ENCODE peak calls at places on chromosomes 7 and 10, in six cellular contexts. V is psoas muscle, B is IMR-90, T is H1, Z is SJSA1, Q is astrocyte. A is an unnamed sample.

GRCh38 chr7:22565315-22565811 is 65.4 kb upstream of the STEAP1B start:
- DNase-seq in T (no peak), B (peak; percentile 74), V (no peak), Q (peak; percentile 93), Z (peak; percentile 66), A (no peak)

GRCh38 chr7:46847126-46847525 is 734.8 kb downstream of the TNS3 start:
- DNase-seq in Q (peak; percentile 38), Z (no peak), T (no peak), B (peak; percentile 26), V (no peak), A (no peak)

GRCh38 chr10:1022413-1022812 is 3.2 kb downstream of the IDI2 start:
- DNase-seq in Q (no peak), V (peak; percentile 70), Z (no peak), T (no peak), B (no peak), A (no peak)

GRCh38 chr7:19213746-19214145 is 68.5 kb upstream of the FERD3L start:
- DNase-seq in V (no peak), Q (peak; percentile 19), B (no peak), Z (no peak), T (no peak), A (no peak)

GRCh38 chr7:105141068-105141467 is 127.1 kb downstream of the KMT2E start:
- DNase-seq in Q (peak; percentile 67), T (peak; percentile 33), V (no peak), Z (peak; percentile 12), B (peak; percentile 54), A (no peak)

GRCh38 chr7:13057462-13058200 is 370.2 kb downstream of the ARL4A start:
- DNase-seq in V (no peak), Z (no peak), B (no peak), Q (no peak), T (no peak), A (no peak)

GRCh38 chr7:33776791-33777190 is 128.5 kb upstream of the BMPER start:
- DNase-seq in B (peak; percentile 71), Q (peak; percentile 32), Z (no peak), T (no peak), V (no peak), A (no peak)

GRCh38 chr10:114322344-114322743 is 82.0 kb downstream of the AFAP1L2 start:
- DNase-seq in V (no peak), Z (no peak), T (no peak), Q (peak; percentile 46), B (peak; percentile 10), A (no peak)

GRCh38 chr7:98495523-98495922 is 94.6 kb upstream of the BAIAP2L1 start:
- DNase-seq in B (no peak), Q (no peak), V (no peak), T (no peak), Z (no peak), A (no peak)

GRCh38 chr10:12430406-12430982 is 81.1 kb downstream of the CAMK1D start:
- DNase-seq in B (no peak), V (no peak), Z (no peak), T (no peak), Q (no peak), A (no peak)

GRCh38 chr7:35697414-35698175 is 2.7 kb upstream of the HERPUD2 start:
- DNase-seq in B (peak; percentile 71), Q (peak; percentile 54), V (no peak), Z (peak; percentile 38), T (no peak), A (no peak)

GRCh38 chr10:104318810-104319684 is 19.2 kb downstream of the ITPRIP start:
- DNase-seq in V (peak; percentile 58), Q (no peak), T (no peak), B (peak; percentile 73), Z (no peak), A (no peak)
- H3K4me1 ChIP-seq in V (peaks cover 54% of the 10 kb centered on the region), Q (peaks cover 31% of the 10 kb centered on the region), T (peaks cover 29% of the 10 kb centered on the region), B (peaks cover 41% of the 10 kb centered on the region), Z (no peaks in the 10 kb centered on the region), A (peaks cover 64% of the 10 kb centered on the region)

GRCh38 chr10:99785646-99786045 is 3.2 kb downstream of the ABCC2 start:
- DNase-seq in V (no peak), Q (no peak), B (no peak), Z (no peak), T (peak; percentile 3), A (no peak)

GRCh38 chr10:99781734-99782429 is 558 bp upstream of the ABCC2 start:
- DNase-seq in T (no peak), Q (no peak), Z (no peak), V (no peak), B (no peak), A (no peak)

GRCh38 chr10:99784025-99784730 is 1.7 kb downstream of the ABCC2 start:
- DNase-seq in B (peak; percentile 90), Z (peak; percentile 55), Q (peak; percentile 83), T (no peak), V (no peak), A (no peak)

GRCh38 chr10:99784731-99785441 is 2.4 kb downstream of the ABCC2 start:
- DNase-seq in V (no peak), B (peak; percentile 36), Q (peak; percentile 39), T (no peak), Z (no peak), A (no peak)

DNA sequence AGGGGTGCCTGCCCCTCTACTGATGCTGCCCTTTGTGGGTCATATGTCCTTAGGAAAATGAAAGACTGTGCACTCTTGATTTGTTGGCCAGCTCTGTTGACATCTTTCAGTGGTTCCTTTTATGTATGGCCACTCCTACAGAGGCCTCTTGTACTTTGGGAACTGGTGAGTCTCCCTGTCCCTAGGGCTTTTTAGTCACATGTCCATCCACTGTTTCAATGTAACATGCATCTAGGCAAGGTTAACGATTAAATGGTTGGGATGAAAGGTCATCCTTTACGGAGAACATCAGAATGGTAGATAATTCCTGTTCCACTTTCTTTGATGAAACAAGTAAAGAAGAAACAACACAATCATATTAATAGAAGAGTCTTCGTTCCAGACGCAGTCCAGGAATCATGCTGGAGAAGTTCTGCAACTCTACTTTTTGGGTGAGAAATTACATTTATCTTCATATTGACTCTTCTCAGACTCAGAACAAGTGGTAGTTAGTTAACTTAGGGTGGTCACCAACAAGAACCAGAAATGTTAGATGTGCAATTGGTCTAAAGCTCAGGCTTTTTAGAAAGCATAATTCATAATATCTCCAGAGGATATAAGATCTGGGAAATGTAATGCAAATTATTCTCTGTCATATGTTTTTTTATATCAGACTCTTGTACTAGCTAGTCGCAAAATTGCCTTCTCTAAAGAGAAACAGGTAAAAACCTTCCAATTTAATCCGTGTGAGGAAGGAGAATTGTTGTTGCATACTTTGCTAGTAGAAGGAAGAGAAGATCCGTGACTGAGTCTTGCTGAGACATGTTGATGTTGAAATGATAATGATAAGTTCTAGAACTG is at the start of gene ABCC2:
- DNase-seq in V (no peak), T (no peak), Q (no peak), B (no peak), Z (no peak), A (no peak)
- H3K4me3 ChIP-seq in V (no peak within 1 kb of the TSS), T (no peak within 1 kb of the TSS), Q (no peak within 1 kb of the TSS), B (no peak within 1 kb of the TSS), Z (no peak within 1 kb of the TSS), A (no peak within 1 kb of the TSS)

GRCh38 chr10:124719213-124719851 is 24.8 kb downstream of the FAM53B start:
- DNase-seq in B (peak; percentile 52), V (peak; percentile 75), Z (peak; percentile 45), Q (peak; percentile 69), T (no peak), A (peak; percentile 79)

GRCh38 chr10:124717911-124718734 is 26.1 kb downstream of the FAM53B start:
- DNase-seq in Q (no peak), Z (no peak), B (no peak), V (peak; percentile 53), T (no peak), A (peak; percentile 90)

GRCh38 chr10:124713679-124714298 is 30.4 kb downstream of the FAM53B start:
- DNase-seq in Z (no peak), V (peak; percentile 12), T (no peak), B (no peak), Q (no peak), A (no peak)

GRCh38 chr10:124715479-124715878 is 28.7 kb downstream of the FAM53B start:
- DNase-seq in Z (no peak), T (no peak), Q (no peak), B (no peak), V (peak; percentile 24), A (no peak)

DNA sequence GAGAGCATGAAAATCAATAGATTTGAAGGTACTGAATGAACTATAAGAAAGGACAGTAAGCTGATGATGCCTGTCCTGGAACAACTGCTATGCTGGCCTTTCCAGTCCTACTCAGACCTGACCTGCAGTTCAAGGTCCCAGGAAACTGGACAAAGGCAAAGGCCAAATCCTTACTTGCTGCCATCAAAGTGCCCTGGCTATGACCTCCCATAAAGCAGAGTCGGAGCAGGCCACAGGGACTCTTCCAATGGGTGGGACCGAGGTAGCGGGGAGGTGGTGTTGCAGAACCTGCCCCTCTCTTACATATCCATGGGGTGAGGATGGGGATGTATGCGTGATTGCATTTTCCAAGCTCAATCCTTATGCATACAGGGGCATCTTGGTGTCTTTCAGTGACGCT is 26.8 kb downstream of the FAM53B start:
- DNase-seq in T (no peak), B (no peak), Q (no peak), V (peak; percentile 24), Z (no peak), A (no peak)
- H3K4me1 ChIP-seq in T (peaks cover 1% of the 10 kb centered on the region), B (peaks cover 3% of the 10 kb centered on the region), Q (peaks cover 14% of the 10 kb centered on the region), V (peaks cover 67% of the 10 kb centered on the region), Z (peaks cover 7% of the 10 kb centered on the region), A (peaks cover 78% of the 10 kb centered on the region)

GRCh38 chr7:10429031-10429430 is 544.6 kb upstream of the PHF14 start:
- DNase-seq in Z (no peak), B (no peak), Q (no peak), V (no peak), T (no peak), A (no peak)

DNA sequence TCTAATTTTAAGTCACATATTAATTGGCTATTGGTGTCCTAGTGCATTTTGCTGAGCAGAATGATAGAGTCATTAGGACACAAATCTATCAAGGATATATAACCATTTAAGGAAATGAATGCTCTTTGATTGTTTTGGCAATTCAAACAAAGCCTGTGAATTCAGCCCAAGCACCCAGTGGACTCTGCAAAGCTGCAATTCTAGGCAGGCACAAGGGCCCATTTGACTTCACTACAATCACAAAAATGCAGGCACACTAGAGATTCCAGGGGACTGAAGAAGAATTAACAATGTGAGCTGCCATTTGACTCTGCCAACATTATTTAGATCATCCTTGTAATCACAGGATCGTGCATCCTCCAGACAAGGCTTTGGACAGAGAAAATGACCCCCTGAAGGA is 544.2 kb upstream of the PHF14 start:
- DNase-seq in T (no peak), B (no peak), Q (no peak), Z (no peak), V (no peak), A (no peak)
- H3K4me3 ChIP-seq in T (no peak overlapping the region), B (no peak overlapping the region), Q (no peak overlapping the region), Z (no peak overlapping the region), V (no peak overlapping the region), A (no peak overlapping the region)

A was measured in naive thymus-derived CD4-positive, alpha-beta T cell.